ENCODE peak calls at places on chromosome X, in nine cellular contexts. B is IMR-90, Q is kidney, V is left ventricle myocardium inferior, Y is fibroblast of mammary gland, E is nephron progenitor cell, A is heart left ventricle, T is GM10248, X is Calu3. F is an unnamed sample.

GRCh38 chrX:16491461-16491860 is 158.5 kb upstream of the S100G start:
- DNase-seq in B (no peak), Q (no peak), V (no peak), Y (no peak), E (no peak), A (no peak), T (no peak), X (no peak), F (no peak)

GRCh38 chrX:78514852-78515251 is 144.3 kb downstream of the RTL3 start:
- DNase-seq in B (no peak), Q (no peak), V (no peak), Y (peak), E (no peak), A (no peak), T (no peak), X (no peak), F (no peak)

GRCh38 chrX:22526339-22526738 is 253.6 kb downstream of the CBLL2 start:
- DNase-seq in B (peak), Q (no peak), V (no peak), Y (peak), E (no peak), A (no peak), T (peak), X (no peak), F (peak)

GRCh38 chrX:42755820-42756219 is 22.1 kb downstream of the PPP1R2C start:
- DNase-seq in B (peak), Q (peak), V (peak), Y (peak), E (no peak), A (peak), T (no peak), X (peak), F (no peak)

GRCh38 chrX:141405486-141405877 is 163.2 kb upstream of the SPANXC start:
- DNase-seq in B (no peak), Q (no peak), V (no peak), Y (peak), E (no peak), A (no peak), T (no peak), X (no peak), F (no peak)

GRCh38 chrX:149073464-149073863 is 431.6 kb downstream of the IDS start:
- DNase-seq in B (no peak), Q (no peak), V (no peak), Y (no peak), E (no peak), A (no peak), T (no peak), X (no peak), F (no peak)

GRCh38 chrX:150152036-150152435 is 211.1 kb upstream of the MAMLD1 start:
- DNase-seq in B (no peak), Q (no peak), V (no peak), Y (no peak), E (no peak), A (no peak), T (no peak), X (no peak), F (no peak)

GRCh38 chrX:41561045-41561444 is 113.9 kb downstream of the NYX start:
- DNase-seq in B (peak), Q (no peak), V (no peak), Y (peak), E (no peak), A (peak), T (peak), X (no peak), F (peak)

GRCh38 chrX:150200820-150201287 is 162.3 kb upstream of the MAMLD1 start:
- DNase-seq in B (peak), Q (peak), V (no peak), Y (peak), E (no peak), A (no peak), T (peak), X (peak), F (peak)

GRCh38 chrX:140141444-140142029 is 176.2 kb upstream of the CXorf66 start:
- DNase-seq in B (peak), Q (no peak), V (no peak), Y (peak), E (peak), A (no peak), T (peak), X (peak), F (peak)

GRCh38 chrX:95878874-95879273 is 805.8 kb upstream of the DIAPH2 start:
- DNase-seq in B (no peak), Q (no peak), V (no peak), Y (no peak), E (no peak), A (no peak), T (no peak), X (no peak), F (no peak)

GRCh38 chrX:47178337-47178736 is 15.3 kb upstream of the UBA1 start:
- DNase-seq in B (no peak), Q (peak), V (no peak), Y (no peak), E (no peak), A (no peak), T (no peak), X (no peak), F (no peak)

GRCh38 chrX:20026278-20026677 is 35.4 kb upstream of the BCLAF3 start:
- DNase-seq in B (peak), Q (no peak), V (no peak), Y (peak), E (no peak), A (no peak), T (no peak), X (no peak), F (no peak)

GRCh38 chrX:3711331-3711917 is 2.0 kb downstream of the PRKX start:
- DNase-seq in B (no peak), Q (peak), V (peak), Y (no peak), E (peak), A (peak), T (no peak), X (no peak), F (peak)

GRCh38 chrX:130125090-130125489 is 14.8 kb upstream of the ELF4 start:
- DNase-seq in B (no peak), Q (no peak), V (peak), Y (peak), E (no peak), A (peak), T (no peak), X (no peak), F (no peak)

GRCh38 chrX:46574337-46574940 is 874 bp downstream of the CHST7 start:
- DNase-seq in B (no peak), Q (peak), V (no peak), Y (no peak), E (peak), A (no peak), T (no peak), X (peak), F (peak)

GRCh38 chrX:63258144-63258543 is 93.0 kb downstream of the SPIN4 start:
- DNase-seq in B (no peak), Q (no peak), V (no peak), Y (no peak), E (no peak), A (no peak), T (no peak), X (no peak), F (no peak)

GRCh38 chrX:65985922-65986588 is 53.8 kb downstream of the VSIG4 start:
- DNase-seq in B (peak), Q (no peak), V (no peak), Y (peak), E (peak), A (peak), T (peak), X (peak), F (no peak)

GRCh38 chrX:93422693-93423092 is 250.7 kb downstream of the NAP1L3 start:
- DNase-seq in B (peak), Q (no peak), V (no peak), Y (peak), E (peak), A (no peak), T (peak), X (no peak), F (peak)

GRCh38 chrX:130330706-130331105 is 9.0 kb upstream of the SLC25A14 start:
- DNase-seq in B (peak), Q (peak), V (peak), Y (peak), E (peak), A (peak), T (peak), X (peak), F (peak)

GRCh38 chrX:49165901-49166881 is 3.6 kb downstream of the MAGIX start:
- DNase-seq in B (peak), Q (peak), V (peak), Y (peak), E (peak), A (peak), T (peak), X (peak), F (peak)

GRCh38 chrX:95071621-95072020 is 1397.6 kb downstream of the FAM133A start:
- DNase-seq in B (peak), Q (no peak), V (no peak), Y (no peak), E (no peak), A (no peak), T (no peak), X (no peak), F (no peak)

GRCh38 chrX:33285550-33285949 is 74.2 kb upstream of the DMD start:
- DNase-seq in B (no peak), Q (no peak), V (no peak), Y (no peak), E (no peak), A (no peak), T (no peak), X (no peak), F (no peak)

GRCh38 chrX:144819406-144819805 is 427.9 kb upstream of the SPANXN1 start:
- DNase-seq in B (no peak), Q (no peak), V (no peak), Y (peak), E (no peak), A (no peak), T (no peak), X (no peak), F (no peak)

GRCh38 chrX:112867570-112867969 is 26.9 kb upstream of the AMOT start:
- DNase-seq in B (no peak), Q (no peak), V (no peak), Y (no peak), E (no peak), A (no peak), T (no peak), X (peak), F (no peak)
- TF ChIP-seq CTCF in B (no peak), Q (no peak), V (no peak), Y (no peak), E (peak), A (no peak), T (no peak), X (no peak), F (no peak)

GRCh38 chrX:71198066-71198465 is 25.0 kb upstream of the GJB1 start:
- DNase-seq in B (no peak), Q (no peak), V (no peak), Y (no peak), E (no peak), A (no peak), T (peak), X (no peak), F (peak)
- TF ChIP-seq CTCF in B (no peak), Q (no peak), V (no peak), Y (no peak), E (no peak), A (no peak), T (no peak), X (no peak), F (no peak)

DNA sequence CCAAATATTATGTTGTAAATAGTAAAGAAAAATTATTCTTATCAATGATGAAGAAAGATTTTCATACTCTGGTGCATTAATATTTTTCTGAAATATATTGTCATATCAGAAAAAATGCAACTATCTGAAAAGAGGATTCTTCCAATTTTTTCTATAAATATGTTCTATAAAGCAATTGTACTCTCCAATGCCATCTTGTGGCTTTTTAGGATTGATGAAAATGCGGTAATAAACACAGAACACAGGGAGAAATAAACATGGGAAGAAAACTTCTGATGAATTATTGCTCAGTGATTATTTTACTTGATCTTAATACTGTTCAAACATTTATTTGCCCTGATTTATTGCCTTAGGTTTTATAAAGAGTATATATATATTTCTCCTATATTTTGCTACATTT is 215.4 kb downstream of the IL1RAPL1 start:
- DNase-seq in B (no peak), Q (no peak), V (no peak), Y (no peak), E (no peak), A (no peak), T (no peak), X (no peak), F (no peak)
- TF ChIP-seq CTCF in B (peak), Q (no peak), V (no peak), Y (no peak), E (no peak), A (no peak), T (no peak), X (no peak), F (no peak)

GRCh38 chrX:17567821-17568220 is 169.5 kb upstream of the SCML1 start:
- DNase-seq in B (no peak), Q (no peak), V (no peak), Y (no peak), E (no peak), A (no peak), T (no peak), X (no peak), F (no peak)

GRCh38 chrX:17563076-17563475 is 174.2 kb upstream of the SCML1 start:
- DNase-seq in B (no peak), Q (no peak), V (no peak), Y (no peak), E (no peak), A (no peak), T (no peak), X (no peak), F (no peak)

GRCh38 chrX:17567173-17567572 is 170.1 kb upstream of the SCML1 start:
- DNase-seq in B (peak), Q (no peak), V (no peak), Y (peak), E (no peak), A (no peak), T (no peak), X (no peak), F (no peak)

GRCh38 chrX:17563515-17563914 is 173.8 kb upstream of the SCML1 start:
- DNase-seq in B (peak), Q (no peak), V (no peak), Y (peak), E (no peak), A (no peak), T (no peak), X (no peak), F (no peak)

GRCh38 chrX:17564689-17565409 is 172.4 kb upstream of the SCML1 start:
- DNase-seq in B (no peak), Q (no peak), V (no peak), Y (peak), E (no peak), A (no peak), T (no peak), X (no peak), F (no peak)
- TF ChIP-seq CTCF in B (no peak), Q (no peak), V (no peak), Y (no peak), E (no peak), A (no peak), T (no peak), X (no peak), F (no peak)

DNA sequence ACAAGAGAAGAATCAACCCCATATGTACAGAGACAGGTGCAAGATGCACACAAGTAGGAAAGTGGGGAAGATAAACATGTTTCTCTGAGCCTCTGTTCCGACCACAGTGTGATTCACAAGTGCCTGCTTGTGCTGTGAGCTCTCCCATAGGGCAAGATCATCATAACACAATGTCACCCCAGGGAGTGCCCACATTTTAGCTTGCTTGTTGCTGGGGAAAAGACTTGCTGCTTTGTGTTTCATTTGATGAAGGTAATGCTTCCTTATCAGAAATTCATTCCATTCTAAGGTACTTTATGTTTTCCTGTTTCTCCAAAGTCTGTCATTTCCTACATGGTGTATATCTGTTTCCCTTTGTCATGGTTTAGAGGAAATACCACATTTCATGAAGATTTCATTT is 304.5 kb upstream of the DIPK2B start:
- DNase-seq in B (peak), Q (no peak), V (no peak), Y (peak), E (no peak), A (no peak), T (no peak), X (no peak), F (no peak)
- TF ChIP-seq CTCF in B (no peak), Q (no peak), V (no peak), Y (no peak), E (no peak), A (no peak), T (no peak), X (no peak), F (no peak)

GRCh38 chrX:72182924-72183323 is 1.4 kb downstream of the PIN4 start:
- DNase-seq in B (no peak), Q (no peak), V (no peak), Y (no peak), E (no peak), A (no peak), T (no peak), X (no peak), F (no peak)

GRCh38 chrX:72180539-72180938 is 1.0 kb upstream of the PIN4 start:
- DNase-seq in B (no peak), Q (no peak), V (no peak), Y (no peak), E (no peak), A (no peak), T (no peak), X (no peak), F (no peak)

DNA sequence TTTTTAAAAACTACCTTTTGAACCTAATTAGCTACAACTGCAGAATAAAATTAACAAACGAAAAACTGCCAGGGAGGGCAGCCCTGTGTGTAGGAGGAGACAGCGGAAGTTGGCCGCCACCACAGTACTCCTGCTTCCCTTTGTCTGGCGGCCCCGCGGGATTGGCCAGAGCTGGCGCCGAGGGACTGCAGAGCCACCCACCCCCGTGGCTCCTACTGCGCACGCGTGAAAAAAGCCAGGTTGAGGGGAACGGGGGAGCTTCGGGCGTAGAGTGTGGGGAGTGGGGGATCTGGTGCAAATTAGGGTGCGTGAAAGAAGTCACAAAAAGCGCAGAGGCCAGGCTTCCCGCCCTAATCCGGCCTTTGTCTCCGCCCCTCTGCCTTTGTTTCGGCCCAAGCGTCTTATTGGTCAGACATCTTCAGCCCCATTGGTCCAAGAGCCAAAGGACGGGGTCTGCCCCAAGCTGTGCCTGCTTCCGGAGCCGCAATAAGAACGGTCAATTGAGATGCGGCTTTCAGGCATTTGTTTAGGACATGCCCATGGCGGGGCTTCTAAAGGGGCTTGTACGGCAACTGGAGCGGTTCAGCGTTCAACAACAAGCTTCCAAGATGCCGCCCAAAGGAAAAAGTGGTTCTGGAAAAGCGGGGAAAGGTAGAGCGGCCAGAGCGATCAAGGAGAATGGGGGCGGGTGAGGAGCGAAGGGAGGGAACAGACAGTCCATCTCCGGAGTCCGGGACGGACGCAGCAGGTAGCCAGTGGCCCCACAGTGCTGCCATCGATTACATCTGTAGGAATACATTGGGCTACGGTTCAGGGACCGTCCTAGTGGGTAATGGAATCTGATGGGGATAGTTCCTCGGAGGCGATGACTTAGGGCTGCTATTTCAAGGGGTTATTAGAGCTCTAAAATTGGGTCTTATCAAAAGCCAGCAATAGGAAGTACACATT is at the start of gene PIN4:
- DNase-seq in B (peak), Q (peak), V (peak), Y (peak), E (peak), A (peak), T (peak), X (peak), F (peak)
- TF ChIP-seq CTCF in B (no peak), Q (no peak), V (no peak), Y (no peak), E (no peak), A (no peak), T (no peak), X (no peak), F (no peak)

GRCh38 chrX:88135735-88136134 is 611.3 kb upstream of the CPXCR1 start:
- DNase-seq in B (no peak), Q (no peak), V (no peak), Y (peak), E (no peak), A (no peak), T (no peak), X (no peak), F (no peak)
- TF ChIP-seq CTCF in B (peak), Q (no peak), V (no peak), Y (peak), E (peak), A (peak), T (peak), X (no peak), F (peak)

DNA sequence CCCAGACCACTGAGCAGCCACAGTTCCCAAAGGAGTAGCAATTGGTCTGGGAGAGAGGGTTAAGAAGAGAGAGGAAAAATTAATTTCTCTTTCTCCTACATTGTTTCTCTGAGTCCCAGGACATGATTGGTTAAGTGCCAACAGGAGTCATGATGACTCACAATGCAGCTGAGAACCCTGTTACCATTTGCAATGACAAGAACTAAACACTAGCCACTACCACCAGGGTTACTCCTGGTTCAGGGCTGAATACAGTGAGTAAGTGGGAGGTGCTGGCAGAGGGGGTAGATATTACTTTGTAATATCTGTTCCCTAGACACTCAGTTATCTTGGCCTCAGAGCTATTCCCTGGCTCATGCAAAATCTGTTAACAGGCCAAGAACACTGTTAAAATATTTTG is 18.0 kb downstream of the ETDC start:
- DNase-seq in B (peak), Q (no peak), V (no peak), Y (peak), E (no peak), A (no peak), T (no peak), X (no peak), F (no peak)
- TF ChIP-seq CTCF in B (peak), Q (no peak), V (no peak), Y (peak), E (no peak), A (no peak), T (no peak), X (no peak), F (no peak)

GRCh38 chrX:134931550-134931949 is 59.2 kb upstream of the SMIM10 start:
- DNase-seq in B (no peak), Q (no peak), V (no peak), Y (no peak), E (no peak), A (no peak), T (no peak), X (no peak), F (no peak)
- TF ChIP-seq CTCF in B (no peak), Q (no peak), V (no peak), Y (no peak), E (no peak), A (no peak), T (no peak), X (no peak), F (no peak)

DNA sequence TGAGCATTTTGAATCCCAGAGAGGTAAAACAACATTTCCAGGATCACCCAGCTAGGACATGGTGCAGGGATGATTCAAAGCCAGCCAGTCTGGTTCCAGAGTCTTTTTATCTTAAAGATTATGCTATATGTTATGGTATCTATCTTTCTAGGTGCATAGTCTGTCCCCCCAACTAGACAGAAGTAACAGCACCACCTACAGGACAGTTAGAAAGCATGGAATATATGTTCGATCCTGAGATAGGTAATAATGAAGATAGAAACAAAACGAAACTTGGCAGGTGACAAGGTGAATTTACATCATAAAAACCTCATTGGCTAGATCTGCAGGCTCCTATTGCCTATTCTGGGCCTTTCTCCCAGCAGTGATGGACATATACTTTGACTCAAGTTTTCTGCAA is 723.2 kb downstream of the SMARCA1 start:
- DNase-seq in B (no peak), Q (no peak), V (no peak), Y (no peak), E (no peak), A (no peak), T (no peak), X (no peak), F (no peak)
- TF ChIP-seq CTCF in B (no peak), Q (no peak), V (no peak), Y (no peak), E (no peak), A (no peak), T (no peak), X (no peak), F (peak)